ENCODE peak calls at places on chromosomes 13 and 19, in eight cellular contexts. H is lung; K is neural progenitor cell; Z is CD8-positive, alpha-beta memory T cell; M is activated CD4-positive, alpha-beta T cell treated with anti-CD3 and anti-CD28 coated beads, Interleukin-2, amount 50 U/mL, for 48 hours; Y is ACHN; B is stimulated activated CD4-positive, alpha-beta T cell treated with anti-CD3 and anti-CD28 coated beads, Interleukin-4, amount 100 ng/mL, for 48 hours; I is cardiac muscle cell. T is an unnamed sample.

GRCh38 chr13:27276188-27276587 is 5.6 kb downstream of the RASL11A start:
- DNase-seq in Z (no peak), B (no peak), H (no peak), K (no peak), M (no peak), Y (no peak), I (no peak), T (no peak)

GRCh38 chr13:32537580-32538233 is 888 bp downstream of the N4BP2L2 start:
- DNase-seq in Z (peak), B (peak), K (no peak), Y (peak), H (no peak), M (peak), I (no peak), T (peak)

GRCh38 chr19:35978832-35979365 is 16.1 kb upstream of the SDHAF1 start:
- DNase-seq in K (no peak), Z (no peak), I (no peak), Y (no peak), M (no peak), H (no peak), B (no peak), T (no peak)

GRCh38 chr13:21212138-21212775 is 35.8 kb downstream of the MRPL57 start:
- DNase-seq in M (no peak), Z (no peak), B (no peak), H (no peak), I (no peak), K (no peak), Y (no peak), T (no peak)

GRCh38 chr13:85741017-85741416 is 58.2 kb downstream of the SLITRK6 start:
- DNase-seq in Z (no peak), I (no peak), H (no peak), B (no peak), Y (no peak), M (no peak), K (no peak), T (no peak)

GRCh38 chr13:89827552-89827951 is 1519.9 kb upstream of the MIR17HG start:
- DNase-seq in H (no peak), M (no peak), I (no peak), K (no peak), Y (no peak), B (no peak), Z (no peak), T (no peak)

GRCh38 chr19:58387338-58388174 is 487 bp downstream of the RPS5 start:
- DNase-seq in I (no peak), M (no peak), Y (no peak), H (no peak), Z (no peak), B (no peak), K (no peak), T (peak)

GRCh38 chr13:46687810-46688209 is 109.2 kb downstream of the ESD start:
- DNase-seq in M (no peak), Z (no peak), H (no peak), K (no peak), B (no peak), Y (peak), I (no peak), T (no peak)

GRCh38 chr13:50509771-50510441 is 333.6 kb downstream of the DLEU7 start:
- DNase-seq in Z (no peak), I (no peak), B (no peak), H (no peak), M (no peak), K (no peak), Y (peak), T (no peak)

T was measured in activated T-cell treated with anti-CD3 and anti-CD28 coated beads, Interleukin-2, amount 50 U/mL, for 24 hours.